ENCODE peak calls at places on chromosomes 13 and 19, in eight cellular contexts. T, G, F, N, J, R, U and B are unnamed samples.

GRCh38 chr13:73715114-73715909 is 418.9 kb downstream of the KLF12 start:
- DNase-seq in T (no peak), G (peak), F (no peak), N (no peak), J (no peak), R (no peak), U (no peak), B (no peak)

GRCh38 chr13:48634631-48635030 is 19.1 kb upstream of the CYSLTR2 start:
- DNase-seq in T (no peak), G (no peak), F (no peak), N (no peak), J (no peak), R (no peak), U (no peak), B (no peak)

GRCh38 chr13:91740811-91741210 is 342.4 kb downstream of the GPC5 start:
- DNase-seq in T (no peak), G (no peak), F (no peak), N (no peak), J (no peak), R (no peak), U (no peak), B (no peak)

GRCh38 chr13:113758651-113759524 is at the start of gene TMEM255B:
- DNase-seq in T (no peak), G (peak), F (peak), N (peak), J (peak), R (peak), U (peak), B (peak)

GRCh38 chr13:34044041-34044440 is 226.1 kb downstream of the RFC3 start:
- DNase-seq in T (no peak), G (no peak), F (no peak), N (no peak), J (no peak), R (peak), U (peak), B (no peak)

GRCh38 chr19:49065905-49066512 is 1.4 kb upstream of the NTF4 start:
- DNase-seq in T (no peak), G (no peak), F (no peak), N (no peak), J (no peak), R (no peak), U (no peak), B (no peak)

GRCh38 chr19:1672038-1672768 is 19.8 kb upstream of the TCF3 start:
- DNase-seq in T (no peak), G (peak), F (peak), N (peak), J (no peak), R (peak), U (peak), B (peak)

GRCh38 chr19:5104871-5105351 is 136.0 kb downstream of the KDM4B start:
- DNase-seq in T (no peak), G (no peak), F (no peak), N (no peak), J (no peak), R (no peak), U (no peak), B (no peak)

GRCh38 chr13:42009057-42009456 is 39.4 kb upstream of the DGKH start:
- DNase-seq in T (no peak), G (no peak), F (no peak), N (no peak), J (no peak), R (no peak), U (no peak), B (no peak)

GRCh38 chr13:46529509-46529908 is 23.5 kb upstream of the LRCH1 start:
- DNase-seq in T (no peak), G (no peak), F (no peak), N (no peak), J (no peak), R (no peak), U (no peak), B (no peak)

GRCh38 chr13:27203854-27204253 is 32.2 kb upstream of the USP12 start:
- DNase-seq in T (no peak), G (no peak), F (no peak), N (no peak), J (no peak), R (peak), U (peak), B (no peak)

GRCh38 chr13:100497394-100497793 is 91.2 kb downstream of the GGACT start:
- DNase-seq in T (no peak), G (no peak), F (no peak), N (no peak), J (no peak), R (peak), U (peak), B (no peak)

GRCh38 chr13:32910530-32910929 is 105.7 kb upstream of the KL start:
- DNase-seq in T (no peak), G (no peak), F (no peak), N (no peak), J (no peak), R (no peak), U (no peak), B (no peak)

GRCh38 chr19:46480409-46480808 is 9.0 kb upstream of the PNMA8A start:
- DNase-seq in T (no peak), G (no peak), F (no peak), N (peak), J (no peak), R (peak), U (peak), B (no peak)

GRCh38 chr13:40922437-40923040 is 96.6 kb downstream of the ELF1 start:
- DNase-seq in T (no peak), G (no peak), F (no peak), N (no peak), J (no peak), R (no peak), U (no peak), B (no peak)

GRCh38 chr19:17304386-17305047 is 1.2 kb upstream of the MRPL34 start:
- DNase-seq in T (no peak), G (no peak), F (no peak), N (no peak), J (no peak), R (no peak), U (no peak), B (no peak)

GRCh38 chr13:73000027-73000674 is 58.7 kb upstream of the KLF5 start:
- DNase-seq in T (no peak), G (no peak), F (no peak), N (no peak), J (peak), R (peak), U (no peak), B (no peak)

GRCh38 chr19:6740589-6741348 is 1.3 kb downstream of the TRIP10 start:
- DNase-seq in T (no peak), G (peak), F (peak), N (peak), J (peak), R (peak), U (peak), B (peak)

GRCh38 chr13:69459346-69459745 is 648.3 kb upstream of the ATXN8OS start:
- DNase-seq in T (no peak), G (no peak), F (no peak), N (no peak), J (no peak), R (no peak), U (no peak), B (no peak)

GRCh38 chr19:7349961-7350711 is 1.4 kb downstream of the ARHGEF18 start:
- DNase-seq in T (no peak), G (no peak), F (no peak), N (no peak), J (no peak), R (no peak), U (no peak), B (peak)

GRCh38 chr19:10593820-10594637 is 6.9 kb upstream of the AP1M2 start:
- DNase-seq in T (no peak), G (no peak), F (no peak), N (no peak), J (no peak), R (peak), U (no peak), B (no peak)

GRCh38 chr19:8512115-8512967 is 1.6 kb downstream of the ZNF414 start:
- DNase-seq in T (no peak), G (no peak), F (no peak), N (no peak), J (no peak), R (no peak), U (peak), B (no peak)

GRCh38 chr19:3575260-3575741 is 2.6 kb downstream of the HMG20B start:
- DNase-seq in T (no peak), G (no peak), F (no peak), N (peak), J (no peak), R (no peak), U (no peak), B (no peak)